ENCODE peak calls at places on chromosomes 3 and 15, in five cellular contexts. J is bronchial epithelial cell, E is LNCaP clone FGC, B is HFF-Myc, P is tibial artery. Q is an unnamed sample.

GRCh38 chr15:53462631-53463030 is 296.8 kb downstream of the WDR72 start:
- DNase-seq in J (no peak), E (no peak), B (no peak), P (no peak), Q (no peak)

GRCh38 chr15:47066386-47066785 is 650.9 kb upstream of the SEMA6D start:
- DNase-seq in J (no peak), E (no peak), B (no peak), P (no peak), Q (no peak)

GRCh38 chr15:79308874-79309273 is 2.0 kb upstream of the TMED3 start:
- DNase-seq in J (no peak), E (no peak), B (no peak), P (no peak), Q (no peak)

GRCh38 chr15:88719654-88720053 is 80.8 kb downstream of the ISG20 start:
- DNase-seq in J (no peak), E (no peak), B (no peak), P (no peak), Q (no peak)

GRCh38 chr15:85649372-85649771 is 145.4 kb downstream of the KLHL25 start:
- DNase-seq in J (peak), E (no peak), B (peak), P (no peak), Q (no peak)

GRCh38 chr3:71546781-71547180 is 36.7 kb downstream of the FOXP1 start:
- DNase-seq in J (no peak), E (no peak), B (no peak), P (no peak), Q (no peak)

GRCh38 chr15:66820474-66821258 is 118.6 kb downstream of the SMAD6 start:
- DNase-seq in J (no peak), E (no peak), B (no peak), P (no peak), Q (no peak)

GRCh38 chr3:76438971-76439370 is 600.9 kb upstream of the ROBO2 start:
- DNase-seq in J (no peak), E (no peak), B (no peak), P (no peak), Q (no peak)

GRCh38 chr15:42106278-42106677 is 11.9 kb upstream of the PLA2G4D start:
- DNase-seq in J (no peak), E (no peak), B (no peak), P (no peak), Q (no peak)

GRCh38 chr3:111610189-111610588 is 15.0 kb upstream of the ZBED2 start:
- DNase-seq in J (peak), E (no peak), B (no peak), P (no peak), Q (no peak)

GRCh38 chr3:120198305-120198878 is 86.6 kb downstream of the GPR156 start:
- DNase-seq in J (peak), E (no peak), B (no peak), P (no peak), Q (no peak)
- TF ChIP-seq CTCF in J (peak), E (peak), B (no peak), P (no peak), Q (no peak)

GRCh38 chr3:85360742-85361387 is 402.1 kb downstream of the CADM2 start:
- DNase-seq in J (peak), E (peak), B (no peak), P (no peak), Q (no peak)
- TF ChIP-seq CTCF in J (peak), E (peak), B (peak), P (no peak), Q (peak)

DNA sequence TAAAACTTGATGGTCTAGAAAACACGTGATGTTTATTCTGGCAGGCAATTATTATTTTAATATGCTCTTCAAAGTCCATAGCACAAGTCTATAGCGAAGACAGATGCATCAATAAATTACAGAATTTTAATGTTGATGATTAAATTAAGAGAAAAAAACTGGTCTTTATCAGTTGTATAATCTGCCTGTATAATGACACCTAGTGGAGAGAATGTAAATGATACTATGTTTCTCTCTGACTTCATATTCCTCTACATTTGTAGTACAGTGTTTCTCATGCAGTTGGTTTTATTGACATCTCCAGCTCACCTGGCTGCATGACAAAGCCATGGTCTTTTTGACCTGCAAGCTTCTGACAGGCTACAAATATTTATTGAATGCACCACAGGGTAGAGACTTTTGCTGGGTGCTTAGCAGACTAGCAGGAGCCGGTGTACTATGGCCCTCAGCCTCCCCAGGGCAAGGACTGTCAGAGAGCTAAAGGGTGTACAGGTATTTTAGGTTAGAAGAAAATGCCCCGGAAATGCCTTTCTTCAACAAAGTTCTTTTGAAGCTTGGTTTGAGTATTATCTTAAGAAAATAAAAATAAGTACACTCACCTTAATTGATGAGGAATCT is 289.9 kb downstream of the GAP43 start:
- DNase-seq in J (peak), E (peak), B (peak), P (no peak), Q (no peak)
- TF ChIP-seq CTCF in J (peak), E (peak), B (no peak), P (no peak), Q (peak)

GRCh38 chr3:155870133-155870944 is at the start of gene GMPS:
- DNase-seq in J (peak), E (peak), B (peak), P (peak), Q (peak)
- TF ChIP-seq CTCF in J (peak), E (peak), B (peak), P (peak), Q (peak)